ENCODE peak calls at places on chromosomes 3 and 15, in nine cellular contexts. T, E, Z, X, C, Y, V, I and H are unnamed samples.

GRCh38 chr15:84552896-84553295 is 47.9 kb upstream of the ZSCAN2 start:
- DNase-seq in E (no peak), I (no peak), V (no peak), X (no peak), Y (no peak), T (peak), Z (no peak), C (no peak), H (no peak)

GRCh38 chr3:16290007-16290826 is 25.2 kb downstream of the OXNAD1 start:
- DNase-seq in T (peak), C (peak), V (no peak), Z (no peak), E (no peak), Y (no peak), X (peak), I (peak), H (peak)

GRCh38 chr3:133413166-133414020 is 13.5 kb downstream of the BFSP2 start:
- DNase-seq in V (no peak), Y (no peak), X (no peak), T (peak), I (peak), E (no peak), C (no peak), Z (no peak), H (no peak)

GRCh38 chr3:33363113-33363800 is 76.9 kb downstream of the UBP1 start:
- DNase-seq in I (no peak), X (no peak), Y (no peak), E (no peak), Z (no peak), C (no peak), V (no peak), T (peak), H (no peak)

GRCh38 chr15:65603134-65603533 is 7.8 kb downstream of the INTS14 start:
- DNase-seq in Y (no peak), E (no peak), Z (no peak), C (no peak), T (no peak), V (no peak), I (no peak), X (no peak), H (no peak)

GRCh38 chr15:42345502-42345901 is 13.8 kb upstream of the CAPN3 start:
- DNase-seq in I (no peak), E (no peak), C (no peak), T (no peak), X (no peak), V (no peak), Y (no peak), Z (no peak), H (no peak)

GRCh38 chr15:45549831-45550230 is 27.3 kb upstream of the SLC30A4 start:
- DNase-seq in Y (no peak), V (no peak), E (no peak), I (no peak), Z (no peak), C (peak), X (peak), T (peak), H (no peak)

GRCh38 chr3:112136959-112137693 is 4.1 kb upstream of the GCSAM start:
- DNase-seq in Y (peak), X (peak), V (no peak), I (peak), Z (no peak), C (peak), E (no peak), T (peak), H (no peak)

GRCh38 chr3:46370784-46371183 is at the start of gene CCR5:
- DNase-seq in E (no peak), X (no peak), T (no peak), V (no peak), C (no peak), I (no peak), Y (no peak), Z (no peak), H (peak)

GRCh38 chr3:141452045-141452444 is 34.8 kb upstream of the RASA2 start:
- DNase-seq in Y (no peak), V (no peak), X (peak), T (peak), I (peak), E (no peak), Z (no peak), C (peak), H (no peak)

GRCh38 chr3:125440559-125440955 is 65.4 kb upstream of the ZNF148 start:
- DNase-seq in C (no peak), E (no peak), I (no peak), V (no peak), Y (no peak), T (no peak), Z (no peak), X (peak), H (no peak)

GRCh38 chr3:195319060-195319459 is 48.1 kb upstream of the XXYLT1 start:
- DNase-seq in V (no peak), C (no peak), X (no peak), E (no peak), Z (no peak), I (no peak), Y (no peak), T (no peak), H (no peak)

GRCh38 chr15:97904196-97904572 is 56.3 kb upstream of the ARRDC4 start:
- DNase-seq in X (peak), V (no peak), C (peak), T (peak), I (peak), E (no peak), Y (peak), Z (peak), H (no peak)

GRCh38 chr3:141279074-141279945 is 47.7 kb downstream of the PXYLP1 start:
- DNase-seq in Y (no peak), I (no peak), V (peak), Z (no peak), E (no peak), C (no peak), X (peak), T (peak), H (no peak)

GRCh38 chr15:76285241-76285825 is 25.9 kb downstream of the ETFA start:
- DNase-seq in V (no peak), Y (no peak), C (peak), T (peak), X (peak), I (no peak), Z (no peak), E (no peak), H (no peak)

GRCh38 chr3:36496734-36497133 is 116.4 kb downstream of the STAC start:
- DNase-seq in Z (no peak), Y (no peak), V (no peak), E (no peak), T (no peak), X (peak), I (no peak), C (no peak), H (no peak)

GRCh38 chr3:160755776-160756304 is at the start of gene PPM1L:
- DNase-seq in X (peak), I (no peak), Z (peak), C (no peak), E (peak), V (peak), Y (no peak), T (peak), H (peak)

GRCh38 chr15:25372298-25372697 is 66.5 kb downstream of the UBE3A start:
- DNase-seq in V (no peak), I (no peak), X (peak), T (peak), Z (no peak), C (peak), Y (no peak), E (no peak), H (no peak)

GRCh38 chr15:78264304-78265136 is at the start of gene DNAJA4:
- DNase-seq in C (no peak), X (no peak), T (no peak), E (peak), I (no peak), V (peak), Z (peak), Y (peak), H (peak)

GRCh38 chr3:160373655-160374054 is 25.4 kb downstream of the IFT80 start:
- DNase-seq in Z (no peak), Y (no peak), X (no peak), I (no peak), E (no peak), C (no peak), T (no peak), V (no peak), H (no peak)

GRCh38 chr3:187491371-187491770 is 123.2 kb downstream of the RTP4 start:
- DNase-seq in E (no peak), T (no peak), Y (no peak), X (no peak), V (no peak), C (no peak), I (no peak), Z (no peak), H (no peak)

GRCh38 chr3:20573175-20573574 is 387.2 kb upstream of the SGO1 start:
- DNase-seq in I (no peak), V (no peak), X (no peak), E (no peak), Y (no peak), T (peak), C (no peak), Z (no peak), H (no peak)

GRCh38 chr3:107650788-107651187 is 128.0 kb downstream of the BBX start:
- DNase-seq in C (no peak), V (no peak), X (no peak), Z (no peak), T (no peak), I (no peak), E (no peak), Y (no peak), H (no peak)

GRCh38 chr3:44529927-44530326 is 25.1 kb upstream of the ZKSCAN7 start:
- DNase-seq in X (peak), Z (no peak), C (peak), E (no peak), I (no peak), T (peak), Y (no peak), V (no peak), H (no peak)

GRCh38 chr15:26771168-26771916 is 1.5 kb downstream of the GABRB3 start:
- DNase-seq in X (no peak), E (no peak), T (no peak), C (no peak), Y (no peak), Z (no peak), V (no peak), I (no peak), H (no peak)

GRCh38 chr15:79339588-79340314 is 28.8 kb downstream of the TMED3 start:
- DNase-seq in E (no peak), X (peak), Z (no peak), C (peak), V (no peak), T (peak), Y (no peak), I (peak), H (no peak)

GRCh38 chr3:59254433-59254832 is 204.6 kb upstream of the CFAP20DC start:
- DNase-seq in E (no peak), V (no peak), X (no peak), C (no peak), Z (no peak), T (no peak), I (no peak), Y (no peak), H (no peak)

GRCh38 chr3:82978368-82978767 is 1216.9 kb upstream of the GBE1 start:
- DNase-seq in C (no peak), Z (no peak), I (no peak), V (no peak), X (no peak), T (no peak), Y (no peak), E (no peak), H (no peak)

GRCh38 chr3:72411843-72412242 is 436.4 kb downstream of the SHQ1 start:
- DNase-seq in X (no peak), C (no peak), Z (no peak), I (no peak), T (no peak), E (no peak), Y (no peak), V (no peak), H (no peak)

GRCh38 chr15:49769225-49769624 is 148.4 kb downstream of the DTWD1 start:
- DNase-seq in Y (no peak), X (no peak), Z (no peak), I (no peak), C (no peak), T (no peak), V (no peak), E (no peak), H (no peak)

GRCh38 chr15:34721802-34722795 is 32.7 kb downstream of the GJD2 start:
- DNase-seq in T (peak), E (no peak), X (peak), Y (peak), Z (no peak), C (peak), V (peak), I (peak), H (no peak)

GRCh38 chr15:77358545-77359240 is 61.2 kb downstream of the PEAK1 start:
- DNase-seq in C (no peak), I (no peak), E (no peak), V (no peak), X (no peak), T (no peak), Y (no peak), Z (no peak), H (no peak)